ENCODE peak calls at places on chromosomes 11 and 22, in six cellular contexts. One of them, this sample, is unnamed.

GRCh38 chr11:57485217-57486007 is 25.1 kb downstream of the RTN4RL2 start:
- ATAC-seq in RWPE2: no peak
- ATAC-seq in activated naive CD8-positive, alpha-beta T cell treated with anti-CD3 and anti-CD28 coated beads, Interleukin-2, amount 10 ng/mL, durations not matched to agents 7 days and 5 days: no peak
- ATAC-seq in PC-3: no peak
- ATAC-seq in psoas muscle: no peak
- ATAC-seq in left lung: no peak
- ATAC-seq in this sample: no peak

GRCh38 chr11:1757861-1758610 is 5.7 kb downstream of the CTSD start:
- ATAC-seq in activated naive CD8-positive, alpha-beta T cell treated with anti-CD3 and anti-CD28 coated beads, Interleukin-2, amount 10 ng/mL, durations not matched to agents 7 days and 5 days: peak; percentile 79
- ATAC-seq in psoas muscle: no peak
- ATAC-seq in PC-3: no peak
- ATAC-seq in RWPE2: no peak
- ATAC-seq in left lung: no peak
- ATAC-seq in this sample: no peak

GRCh38 chr22:46036558-46037408 is 59.8 kb upstream of the WNT7B start:
- ATAC-seq in left lung: peak; percentile 3
- ATAC-seq in PC-3: peak; percentile 41
- ATAC-seq in psoas muscle: no peak
- ATAC-seq in RWPE2: peak; percentile 51
- ATAC-seq in activated naive CD8-positive, alpha-beta T cell treated with anti-CD3 and anti-CD28 coated beads, Interleukin-2, amount 10 ng/mL, durations not matched to agents 7 days and 5 days: peak; percentile 38
- ATAC-seq in this sample: peak; percentile 6

GRCh38 chr11:28107726-28108618 is at the start of the genes KIF18A and METTL15:
- ATAC-seq in RWPE2: peak; percentile 86
- ATAC-seq in activated naive CD8-positive, alpha-beta T cell treated with anti-CD3 and anti-CD28 coated beads, Interleukin-2, amount 10 ng/mL, durations not matched to agents 7 days and 5 days: peak; percentile 92
- ATAC-seq in PC-3: peak; percentile 82
- ATAC-seq in left lung: peak; percentile 96
- ATAC-seq in psoas muscle: peak; percentile 99
- ATAC-seq in this sample: peak; percentile 99

GRCh38 chr11:119504366-119504765 is 81.4 kb upstream of the THY1 start:
- ATAC-seq in activated naive CD8-positive, alpha-beta T cell treated with anti-CD3 and anti-CD28 coated beads, Interleukin-2, amount 10 ng/mL, durations not matched to agents 7 days and 5 days: no peak
- ATAC-seq in RWPE2: no peak
- ATAC-seq in psoas muscle: no peak
- ATAC-seq in left lung: no peak
- ATAC-seq in PC-3: no peak
- ATAC-seq in this sample: no peak

GRCh38 chr11:60056349-60056969 is at the start of gene MS4A3:
- ATAC-seq in PC-3: no peak
- ATAC-seq in left lung: no peak
- ATAC-seq in RWPE2: no peak
- ATAC-seq in psoas muscle: no peak
- ATAC-seq in activated naive CD8-positive, alpha-beta T cell treated with anti-CD3 and anti-CD28 coated beads, Interleukin-2, amount 10 ng/mL, durations not matched to agents 7 days and 5 days: no peak
- ATAC-seq in this sample: no peak

GRCh38 chr11:93049740-93050139 is 80.3 kb downstream of the MTNR1B start:
- ATAC-seq in left lung: no peak
- ATAC-seq in RWPE2: no peak
- ATAC-seq in PC-3: no peak
- ATAC-seq in psoas muscle: no peak
- ATAC-seq in activated naive CD8-positive, alpha-beta T cell treated with anti-CD3 and anti-CD28 coated beads, Interleukin-2, amount 10 ng/mL, durations not matched to agents 7 days and 5 days: no peak
- ATAC-seq in this sample: no peak

GRCh38 chr11:100663996-100664395 is 23.1 kb upstream of the ARHGAP42 start:
- ATAC-seq in activated naive CD8-positive, alpha-beta T cell treated with anti-CD3 and anti-CD28 coated beads, Interleukin-2, amount 10 ng/mL, durations not matched to agents 7 days and 5 days: no peak
- ATAC-seq in psoas muscle: no peak
- ATAC-seq in RWPE2: no peak
- ATAC-seq in left lung: no peak
- ATAC-seq in PC-3: no peak
- ATAC-seq in this sample: no peak

GRCh38 chr11:119471329-119471728 is 48.4 kb upstream of the THY1 start:
- ATAC-seq in left lung: no peak
- ATAC-seq in RWPE2: no peak
- ATAC-seq in PC-3: no peak
- ATAC-seq in psoas muscle: no peak
- ATAC-seq in activated naive CD8-positive, alpha-beta T cell treated with anti-CD3 and anti-CD28 coated beads, Interleukin-2, amount 10 ng/mL, durations not matched to agents 7 days and 5 days: no peak
- ATAC-seq in this sample: no peak

GRCh38 chr11:94185387-94186084 is 56.9 kb downstream of the PANX1 start:
- ATAC-seq in psoas muscle: no peak
- ATAC-seq in activated naive CD8-positive, alpha-beta T cell treated with anti-CD3 and anti-CD28 coated beads, Interleukin-2, amount 10 ng/mL, durations not matched to agents 7 days and 5 days: no peak
- ATAC-seq in left lung: no peak
- ATAC-seq in RWPE2: no peak
- ATAC-seq in PC-3: no peak
- ATAC-seq in this sample: no peak

GRCh38 chr22:50696251-50696798 is 23.7 kb downstream of the SHANK3 start:
- ATAC-seq in activated naive CD8-positive, alpha-beta T cell treated with anti-CD3 and anti-CD28 coated beads, Interleukin-2, amount 10 ng/mL, durations not matched to agents 7 days and 5 days: no peak
- ATAC-seq in PC-3: no peak
- ATAC-seq in psoas muscle: peak; percentile 47
- ATAC-seq in RWPE2: peak; percentile 11
- ATAC-seq in left lung: peak; percentile 56
- ATAC-seq in this sample: peak; percentile 4